ENCODE peak calls at places on chromosomes 2 and 18, in five cellular contexts. Q is neuronal stem cell, J is mesenchymal stem cell, O is H1, U is trophoblast cell. B is an unnamed sample.

GRCh38 chr18:32771169-32771751 is 1.6 kb downstream of the KLHL14 start:
- DNase-seq in J (peak; percentile 41), Q (no peak), U (no peak), O (no peak), B (peak; percentile 45)

GRCh38 chr2:96521219-96521618 is 15.3 kb upstream of the ARID5A start:
- DNase-seq in O (no peak), U (no peak), J (no peak), Q (no peak), B (no peak)

GRCh38 chr18:23958036-23958435 is 56.5 kb upstream of the TTC39C start:
- DNase-seq in Q (no peak), O (no peak), J (no peak), U (no peak), B (no peak)

GRCh38 chr2:199718074-199718473 is 132.9 kb downstream of the FTCDNL1 start:
- DNase-seq in U (no peak), Q (no peak), J (no peak), O (no peak), B (no peak)

GRCh38 chr2:190334479-190335224 is 8.7 kb upstream of the INPP1 start:
- DNase-seq in Q (no peak), U (no peak), O (no peak), J (no peak), B (no peak)

GRCh38 chr2:3427272-3427671 is 47.8 kb downstream of the TRAPPC12 start:
- DNase-seq in O (no peak), U (no peak), Q (no peak), J (no peak), B (no peak)

GRCh38 chr2:131408176-131408575 is 44.2 kb upstream of the RAB6D start:
- DNase-seq in Q (no peak), U (no peak), J (no peak), O (no peak), B (no peak)

GRCh38 chr2:216533504-216534068 is 34.9 kb downstream of the RPL37A start:
- DNase-seq in J (peak; percentile 26), U (no peak), Q (no peak), O (no peak), B (no peak)

GRCh38 chr2:86787701-86788100 is 3.0 kb downstream of the CD8A start:
- DNase-seq in O (no peak), J (no peak), U (no peak), Q (no peak), B (no peak)

GRCh38 chr2:160613466-160614153 is 120.0 kb upstream of the RBMS1 start:
- DNase-seq in J (peak; percentile 87), Q (no peak), U (no peak), O (no peak), B (no peak)

GRCh38 chr2:72963423-72964145 is 46.3 kb downstream of the EMX1 start:
- DNase-seq in O (peak; percentile 61), U (no peak), J (no peak), Q (no peak), B (peak; percentile 91)

GRCh38 chr2:195318440-195319111 is 338.4 kb upstream of the SLC39A10 start:
- DNase-seq in U (peak; percentile 16), Q (peak; percentile 36), J (peak; percentile 52), O (no peak), B (no peak)

GRCh38 chr2:195319548-195320415 is 337.2 kb upstream of the SLC39A10 start:
- DNase-seq in J (peak; percentile 7), Q (no peak), U (no peak), O (no peak), B (no peak)

GRCh38 chr2:195320416-195320973 is 336.5 kb upstream of the SLC39A10 start:
- DNase-seq in J (no peak), O (no peak), U (no peak), Q (no peak), B (no peak)

GRCh38 chr2:195317533-195317932 is 339.5 kb upstream of the SLC39A10 start:
- DNase-seq in U (no peak), J (no peak), Q (no peak), O (no peak), B (no peak)

DNA sequence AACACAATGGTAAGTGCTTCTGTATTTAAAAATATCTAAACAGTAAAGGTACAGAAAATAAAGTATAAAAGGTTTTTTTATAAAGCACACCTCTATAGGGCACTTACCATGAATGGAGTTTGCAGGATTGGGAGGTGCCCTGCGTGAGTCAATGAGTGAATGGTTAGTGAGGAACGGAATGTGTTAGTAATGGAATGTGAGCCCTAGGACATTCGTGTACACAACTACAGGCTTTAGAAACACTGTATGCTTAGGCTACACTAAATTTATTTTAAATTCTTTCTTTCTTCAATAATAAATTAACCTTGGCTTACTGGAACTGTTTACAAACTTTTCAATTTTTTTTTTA is 337.9 kb upstream of the SLC39A10 start:
- DNase-seq in O (no peak), Q (no peak), U (peak; percentile 10), J (peak; percentile 40), B (no peak)
- H2AFZ ChIP-seq in O (no peak overlapping the region), Q (no peak overlapping the region), U (no peak overlapping the region), J (no peak overlapping the region), B (no peak overlapping the region)

GRCh38 chr2:44429034-44429433 is 67.3 kb downstream of the CAMKMT start:
- DNase-seq in Q (no peak), O (no peak), U (no peak), J (peak; percentile 15), B (no peak)

GRCh38 chr2:44420725-44421124 is 59.0 kb downstream of the CAMKMT start:
- DNase-seq in U (no peak), J (no peak), Q (no peak), O (no peak), B (no peak)

GRCh38 chr2:44424211-44424610 is 62.5 kb downstream of the CAMKMT start:
- DNase-seq in J (no peak), Q (no peak), U (no peak), O (no peak), B (no peak)
- H2BK12ac ChIP-seq in J (no peak overlapping the region), Q (no peak overlapping the region), U (no peak overlapping the region), O (no peak overlapping the region), B (no peak overlapping the region)

GRCh38 chr18:14746897-14747296 is 1.1 kb upstream of the ANKRD30B start:
- DNase-seq in Q (no peak), J (no peak), O (no peak), U (no peak), B (no peak)
- H3K23ac ChIP-seq in Q (no peak overlapping the region), J (no peak overlapping the region), O (no peak overlapping the region), U (no peak overlapping the region), B (no peak overlapping the region)

GRCh38 chr18:31486165-31486564 is 11.8 kb upstream of the DSG2 start:
- DNase-seq in O (no peak), Q (no peak), J (peak; percentile 91), U (no peak), B (no peak)

GRCh38 chr18:31487251-31488015 is 10.5 kb upstream of the DSG2 start:
- DNase-seq in J (peak; percentile 98), O (no peak), U (peak; percentile 55), Q (no peak), B (no peak)

GRCh38 chr18:31484461-31484860 is 13.5 kb upstream of the DSG2 start:
- DNase-seq in Q (no peak), J (no peak), O (no peak), U (no peak), B (no peak)

GRCh38 chr18:31478688-31479087 is 19.3 kb upstream of the DSG2 start:
- DNase-seq in J (no peak), U (no peak), O (no peak), Q (no peak), B (no peak)

GRCh38 chr18:31482051-31482450 is 15.9 kb upstream of the DSG2 start:
- DNase-seq in O (no peak), U (no peak), J (no peak), Q (no peak), B (no peak)
- H2AFZ ChIP-seq in O (no peak overlapping the region), U (no peak overlapping the region), J (no peak overlapping the region), Q (no peak overlapping the region), B (no peak overlapping the region)

GRCh38 chr2:143182649-143183048 is 53.4 kb downstream of the ARHGAP15 start:
- DNase-seq in U (no peak), J (no peak), Q (no peak), O (no peak), B (no peak)

GRCh38 chr2:143175435-143175834 is 46.2 kb downstream of the ARHGAP15 start:
- DNase-seq in O (no peak), U (no peak), J (no peak), Q (no peak), B (no peak)

GRCh38 chr2:143176606-143177005 is 47.4 kb downstream of the ARHGAP15 start:
- DNase-seq in O (no peak), U (no peak), J (no peak), Q (no peak), B (no peak)

GRCh38 chr2:143181494-143181893 is 52.3 kb downstream of the ARHGAP15 start:
- DNase-seq in Q (no peak), U (no peak), O (no peak), J (no peak), B (no peak)

DNA sequence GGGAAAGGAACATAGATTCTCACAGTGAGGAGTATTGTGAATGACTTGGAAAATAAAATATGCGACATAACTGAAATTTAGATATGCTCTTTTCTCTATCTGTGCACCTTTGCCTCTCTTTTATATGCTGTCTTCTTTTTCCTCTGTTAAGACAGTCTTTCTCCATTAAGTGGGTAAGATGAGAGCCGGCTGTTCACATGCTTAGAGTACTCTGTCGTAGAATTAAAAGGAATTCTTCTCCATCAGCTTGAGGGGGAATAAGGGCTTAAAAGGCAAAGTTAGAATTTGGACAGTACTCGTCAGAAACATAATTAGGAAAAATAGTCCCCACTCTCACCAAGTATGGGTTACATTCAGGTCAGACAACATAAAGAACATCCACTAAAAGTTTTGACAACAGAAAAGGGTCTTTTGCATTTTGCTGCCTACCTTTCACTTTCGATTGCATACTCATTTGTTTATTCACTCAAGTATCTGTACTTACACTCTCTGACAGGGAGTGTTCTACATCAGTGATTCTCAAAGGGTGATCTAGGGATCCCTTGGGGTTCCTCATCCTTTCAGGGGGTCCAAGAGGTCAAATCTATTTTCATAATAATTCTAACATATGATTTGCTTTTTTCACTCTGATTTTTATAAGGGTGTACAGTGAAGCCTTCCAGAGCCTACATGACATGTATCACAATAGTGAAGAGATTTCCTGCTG is 48.0 kb downstream of the ARHGAP15 start:
- DNase-seq in J (peak; percentile 13), Q (no peak), U (no peak), O (no peak), B (no peak)
- H2BK12ac ChIP-seq in J (no peak overlapping the region), Q (no peak overlapping the region), U (no peak overlapping the region), O (no peak overlapping the region), B (no peak overlapping the region)

GRCh38 chr2:171210864-171211431 is 50.3 kb upstream of the TLK1 start:
- DNase-seq in J (peak; percentile 12), Q (no peak), U (no peak), O (no peak), B (no peak)
- H3K23ac ChIP-seq in J (no peak overlapping the region), Q (no peak overlapping the region), U (no peak overlapping the region), O (no peak overlapping the region), B (no peak overlapping the region)